ENCODE peak calls at places on chromosomes 4 and X, in six cellular contexts. G, F, O, Q, U and A are unnamed samples.

GRCh38 chr4:24594887-24595286 is 10.5 kb upstream of the DHX15 start:
- DNase-seq in Q (no peak), U (no peak), G (no peak), F (peak), O (peak), A (no peak)

GRCh38 chr4:52752921-52753320 is 1.7 kb upstream of the ERVMER34-1 start:
- DNase-seq in O (no peak), G (no peak), Q (no peak), F (no peak), U (no peak), A (no peak)

GRCh38 chr4:81469774-81470455 is 1.8 kb downstream of the RASGEF1B start:
- DNase-seq in F (no peak), U (no peak), Q (no peak), O (no peak), G (no peak), A (no peak)

GRCh38 chrX:48721916-48722315 is 25.4 kb downstream of the SUV39H1 start:
- DNase-seq in U (no peak), O (no peak), Q (no peak), G (no peak), F (no peak), A (no peak)

GRCh38 chr4:171981185-171981584 is 168.0 kb downstream of the GALNTL6 start:
- DNase-seq in Q (no peak), O (no peak), U (no peak), F (no peak), G (no peak), A (no peak)

GRCh38 chr4:170005472-170005871 is 20.7 kb downstream of the MFAP3L start:
- DNase-seq in U (no peak), G (peak), O (no peak), Q (no peak), F (no peak), A (no peak)

GRCh38 chr4:114598191-114599121 is at the start of gene UGT8:
- DNase-seq in U (no peak), G (no peak), O (peak), F (no peak), Q (peak), A (peak)

GRCh38 chr4:55087016-55087929 is 38.1 kb downstream of the KDR start:
- DNase-seq in G (no peak), U (no peak), Q (no peak), F (no peak), O (no peak), A (no peak)

GRCh38 chrX:65821721-65822496 is 154.5 kb downstream of the MSN start:
- DNase-seq in Q (no peak), F (no peak), G (peak), O (no peak), U (no peak), A (peak)

GRCh38 chr4:94766856-94767255 is 9.1 kb downstream of the BMPR1B start:
- DNase-seq in O (no peak), G (no peak), F (no peak), U (no peak), Q (no peak), A (no peak)

DNA sequence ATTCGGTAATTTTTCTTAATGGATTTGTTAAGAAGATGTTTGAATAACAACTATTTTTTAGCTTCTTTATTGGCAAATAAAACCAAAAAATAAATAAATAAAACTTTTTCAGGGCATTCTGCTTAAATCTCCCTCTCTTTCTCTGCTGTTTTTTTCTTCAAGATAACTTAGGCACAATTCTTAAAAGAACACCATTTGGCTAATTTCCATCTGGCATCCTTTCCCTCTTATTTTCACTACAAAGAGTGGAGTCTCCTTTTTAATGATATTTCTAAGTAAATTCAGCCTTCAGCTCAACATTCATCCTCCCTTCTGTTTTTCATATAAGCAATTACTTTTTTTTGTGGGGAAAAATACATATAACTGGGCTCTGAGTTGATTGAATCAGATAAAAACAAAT is 88.1 kb downstream of the PCDH7 start:
- DNase-seq in Q (no peak), F (no peak), O (no peak), G (no peak), U (no peak), A (no peak)
- H3K4me3 ChIP-seq in Q (no peak), F (no peak), O (no peak), G (no peak), U (no peak), A (no peak)

DNA sequence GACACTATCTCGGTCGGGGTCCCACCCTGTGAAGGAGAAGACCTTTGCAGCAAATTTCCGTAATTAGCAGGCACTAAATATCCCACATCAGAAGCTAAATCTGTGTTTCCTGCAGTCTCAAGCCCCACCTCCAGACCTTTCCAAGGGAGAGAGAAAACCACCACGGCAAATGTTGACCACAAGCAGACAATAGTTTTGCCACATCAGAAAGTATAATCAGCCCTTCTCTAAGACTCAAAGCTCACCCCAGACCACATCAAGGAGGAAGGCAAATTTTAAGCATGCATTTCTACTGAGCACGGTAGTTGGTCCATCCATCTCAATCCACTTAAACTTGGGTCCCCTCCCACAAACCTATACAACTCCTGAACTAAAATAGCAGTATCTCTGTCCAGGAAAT is 398.5 kb downstream of the GPM6A start:
- DNase-seq in F (no peak), U (no peak), O (no peak), G (no peak), Q (no peak), A (no peak)
- H3K4me3 ChIP-seq in F (no peak), U (no peak), O (no peak), G (no peak), Q (no peak), A (no peak)

DNA sequence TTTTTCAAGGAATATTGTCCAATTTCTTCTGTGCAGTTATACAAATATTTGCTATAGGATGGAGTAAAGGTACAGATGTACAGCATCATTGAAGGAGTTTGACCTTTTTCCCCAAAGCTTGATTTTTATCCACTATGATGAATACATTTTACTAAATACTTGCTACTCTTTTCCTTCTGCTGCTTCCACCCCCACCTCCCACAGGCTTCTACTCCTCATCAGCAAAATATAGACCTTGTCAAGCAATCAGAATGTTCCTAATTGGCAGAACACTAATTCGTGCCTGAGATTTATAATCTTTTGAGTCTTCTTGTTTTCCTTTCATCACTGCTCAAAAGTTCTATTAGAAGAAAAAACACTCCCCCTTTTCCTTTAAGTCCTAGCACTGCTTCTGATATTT is 3.8 kb upstream of the THAP9 start:
- DNase-seq in G (no peak), F (no peak), O (no peak), Q (no peak), U (no peak), A (no peak)
- H3K4me3 ChIP-seq in G (no peak), F (no peak), O (no peak), Q (no peak), U (no peak), A (no peak)

GRCh38 chr4:38867478-38868054 is at the start of gene FAM114A1:
- DNase-seq in O (peak), U (peak), Q (no peak), G (peak), F (peak), A (no peak)

GRCh38 chr4:38868055-38868965 is 704 bp downstream of the FAM114A1 start:
- DNase-seq in F (no peak), G (peak), Q (no peak), O (no peak), U (peak), A (no peak)

GRCh38 chr4:38871593-38871992 is 4.0 kb downstream of the FAM114A1 start:
- DNase-seq in U (no peak), F (no peak), Q (no peak), G (no peak), O (no peak), A (no peak)

GRCh38 chr4:38870098-38870850 is 2.7 kb downstream of the FAM114A1 start:
- DNase-seq in U (peak), F (no peak), Q (no peak), G (no peak), O (no peak), A (no peak)

DNA sequence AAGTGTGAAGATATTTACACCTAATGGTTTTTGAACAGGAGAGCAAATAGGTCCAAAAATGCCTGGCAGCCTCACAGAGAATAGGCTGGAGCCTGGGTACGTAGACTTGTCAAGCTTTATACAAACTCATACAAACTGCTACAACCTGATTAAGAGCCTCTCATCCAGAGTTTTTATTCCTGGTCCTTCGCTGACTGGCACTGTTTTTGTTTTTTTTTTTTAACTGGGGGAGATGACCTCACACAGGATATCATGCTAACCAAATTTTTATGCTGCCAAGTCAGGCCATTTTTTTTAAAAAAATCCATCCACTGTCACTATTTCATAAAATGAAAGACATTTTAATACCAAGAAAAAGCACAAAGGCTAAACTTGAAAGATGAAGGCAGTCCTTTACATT is 1.9 kb downstream of the FAM114A1 start:
- DNase-seq in O (no peak), Q (no peak), U (no peak), F (no peak), G (no peak), A (no peak)
- H3K4me3 ChIP-seq in O (no peak), Q (no peak), U (no peak), F (no peak), G (no peak), A (no peak)

GRCh38 chr4:122798101-122798500 is 28.5 kb upstream of the FGF2 start:
- DNase-seq in G (peak), U (peak), O (peak), F (no peak), Q (no peak), A (no peak)

GRCh38 chr4:122798917-122799316 is 27.7 kb upstream of the FGF2 start:
- DNase-seq in Q (no peak), G (no peak), O (no peak), F (no peak), U (no peak), A (no peak)

GRCh38 chr4:122793811-122794210 is 32.8 kb upstream of the FGF2 start:
- DNase-seq in O (no peak), Q (no peak), F (no peak), U (no peak), G (no peak), A (no peak)

GRCh38 chr4:122797405-122798094 is 29.1 kb upstream of the FGF2 start:
- DNase-seq in G (no peak), F (no peak), U (no peak), Q (no peak), O (no peak), A (no peak)

DNA sequence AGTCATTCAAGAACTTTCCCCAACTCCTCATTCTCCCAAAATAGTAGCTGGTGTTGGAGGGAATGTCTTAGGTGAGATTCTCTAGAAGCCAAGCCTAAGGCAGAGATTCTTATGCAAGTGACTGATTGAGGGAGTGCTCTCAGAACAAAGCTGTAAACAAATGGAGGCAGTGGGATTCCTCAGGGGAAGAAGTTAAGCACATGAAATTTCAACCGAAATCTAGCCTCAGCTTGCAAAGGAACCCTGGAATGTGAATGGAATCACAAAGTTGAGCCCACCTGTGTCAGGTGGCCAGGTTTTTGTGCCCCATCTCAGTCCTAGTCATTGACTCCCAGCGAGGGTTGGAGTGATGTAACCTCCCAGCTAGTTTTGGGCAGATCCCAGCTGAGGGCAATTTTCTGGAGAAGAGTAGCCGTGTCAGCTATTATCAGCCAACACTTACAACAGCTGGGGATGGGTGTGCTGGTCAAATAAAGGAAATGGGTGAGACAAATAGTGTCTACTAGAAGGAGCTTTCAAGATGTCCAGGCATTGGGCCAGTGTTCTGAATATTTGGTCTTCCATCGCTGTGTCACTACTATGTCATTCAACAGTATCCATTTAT is 29.7 kb upstream of the FGF2 start:
- DNase-seq in Q (no peak), U (no peak), O (no peak), G (no peak), F (no peak), A (no peak)
- H3K4me3 ChIP-seq in Q (no peak), U (no peak), O (no peak), G (no peak), F (no peak), A (no peak)

GRCh38 chr4:182271731-182272525 is 28.7 kb downstream of the TENM3 start:
- DNase-seq in U (no peak), O (no peak), F (no peak), Q (no peak), G (no peak), A (no peak)
- H3K4me3 ChIP-seq in U (no peak), O (no peak), F (no peak), Q (no peak), G (no peak), A (no peak)